ENCODE peak calls at places on chromosomes 12 and 14, in four cellular contexts. Y, E, K and X are unnamed samples. For H3K4me1, the result is how much of the 10 kb centered on the place peaks cover.

GRCh38 chr12:79012616-79013015 is 148.0 kb downstream of the SYT1 start:
- DNase-seq in Y (no peak), E (no peak), K (no peak), X (no peak)

GRCh38 chr12:162467-163307 is 51.3 kb downstream of the SLC6A12 start:
- DNase-seq in Y (no peak), E (no peak), K (no peak), X (no peak)

GRCh38 chr14:20387577-20387976 is 25.7 kb downstream of the TEP1 start:
- DNase-seq in Y (no peak), E (no peak), K (no peak), X (no peak)

GRCh38 chr12:88334271-88334670 is 192.2 kb downstream of the TMTC3 start:
- DNase-seq in Y (no peak), E (no peak), K (peak), X (no peak)

GRCh38 chr14:34052658-34053014 is 101.8 kb upstream of the EGLN3 start:
- DNase-seq in Y (no peak), E (no peak), K (peak), X (no peak)

GRCh38 chr12:52837341-52837741 is 3.2 kb upstream of the KRT79 start:
- DNase-seq in Y (no peak), E (no peak), K (peak), X (peak)

GRCh38 chr12:25054783-25055144 is 105.9 kb upstream of the BCAT1 start:
- DNase-seq in Y (peak), E (no peak), K (peak), X (no peak)

GRCh38 chr14:92525318-92526095 is 11.9 kb downstream of the RIN3 start:
- DNase-seq in Y (no peak), E (no peak), K (no peak), X (peak)

GRCh38 chr14:74843653-74844052 is 32.3 kb downstream of the PROX2 start:
- DNase-seq in Y (no peak), E (no peak), K (no peak), X (no peak)

GRCh38 chr12:4270016-4270669 is 3.4 kb upstream of the CCND2 start:
- DNase-seq in Y (peak), E (no peak), K (no peak), X (no peak)

GRCh38 chr12:106276032-106276728 is 26.4 kb upstream of the TCP11L2 start:
- DNase-seq in Y (no peak), E (no peak), K (no peak), X (no peak)

GRCh38 chr12:99386907-99387306 is 260.6 kb upstream of the GARIN6 start:
- DNase-seq in Y (no peak), E (peak), K (peak), X (no peak)

GRCh38 chr14:106738075-106738474 is 1211.7 kb downstream of the TMEM121 start:
- DNase-seq in Y (no peak), E (no peak), K (no peak), X (no peak)

GRCh38 chr12:93080994-93081809 is 152.1 kb upstream of the EEA1 start:
- DNase-seq in Y (no peak), E (peak), K (peak), X (peak)

GRCh38 chr14:68820119-68820518 is 27.3 kb upstream of the ZFP36L1 start:
- DNase-seq in Y (no peak), E (no peak), K (no peak), X (no peak)
- H3K4me1 ChIP-seq in Y (half or more), E (under half), K (under half), X (under half)

GRCh38 chr12:120546050-120546386 is 11.9 kb downstream of the RNF10 start:
- DNase-seq in Y (no peak), E (no peak), K (no peak), X (no peak)
- H3K4me1 ChIP-seq in Y (under half), E (under half), K (under half), X (under half)

GRCh38 chr12:108663324-108664015 is 29.8 kb upstream of the SELPLG start:
- DNase-seq in Y (no peak), E (no peak), K (no peak), X (no peak)
- H3K4me1 ChIP-seq in Y (under half), E (under half), K (under half), X (under half)

GRCh38 chr14:60589442-60589841 is 59.8 kb downstream of the SIX1 start:
- DNase-seq in Y (no peak), E (no peak), K (no peak), X (no peak)
- H3K4me1 ChIP-seq in Y (under half), E (under half), K (under half), X (under half)

GRCh38 chr12:2283910-2284309 is 231.1 kb downstream of the CACNA1C start:
- DNase-seq in Y (no peak), E (no peak), K (no peak), X (no peak)

GRCh38 chr12:2284321-2284813 is 231.6 kb downstream of the CACNA1C start:
- DNase-seq in Y (no peak), E (no peak), K (no peak), X (no peak)

GRCh38 chr12:2282321-2282720 is 229.5 kb downstream of the CACNA1C start:
- DNase-seq in Y (no peak), E (no peak), K (no peak), X (no peak)

GRCh38 chr12:2284857-2285256 is 232.1 kb downstream of the CACNA1C start:
- DNase-seq in Y (no peak), E (peak), K (peak), X (peak)

GRCh38 chr12:2283480-2283879 is 230.7 kb downstream of the CACNA1C start:
- DNase-seq in Y (no peak), E (no peak), K (no peak), X (peak)
- H3K4me1 ChIP-seq in Y (under half), E (under half), K (under half), X (half or more)

GRCh38 chr14:100281286-100282082 is 24.8 kb downstream of the SLC25A29 start:
- DNase-seq in Y (no peak), E (no peak), K (peak), X (peak)

GRCh38 chr14:100279563-100279962 is 26.7 kb downstream of the SLC25A29 start:
- DNase-seq in Y (no peak), E (no peak), K (no peak), X (no peak)

GRCh38 chr14:100283984-100284881 is 22.0 kb downstream of the SLC25A29 start:
- DNase-seq in Y (no peak), E (no peak), K (no peak), X (peak)

GRCh38 chr14:100282766-100283419 is 23.4 kb downstream of the SLC25A29 start:
- DNase-seq in Y (no peak), E (no peak), K (peak), X (peak)

GRCh38 chr14:100282083-100282350 is 24.2 kb downstream of the SLC25A29 start:
- DNase-seq in Y (no peak), E (no peak), K (no peak), X (no peak)
- H3K4me1 ChIP-seq in Y (under half), E (under half), K (half or more), X (under half)

DNA sequence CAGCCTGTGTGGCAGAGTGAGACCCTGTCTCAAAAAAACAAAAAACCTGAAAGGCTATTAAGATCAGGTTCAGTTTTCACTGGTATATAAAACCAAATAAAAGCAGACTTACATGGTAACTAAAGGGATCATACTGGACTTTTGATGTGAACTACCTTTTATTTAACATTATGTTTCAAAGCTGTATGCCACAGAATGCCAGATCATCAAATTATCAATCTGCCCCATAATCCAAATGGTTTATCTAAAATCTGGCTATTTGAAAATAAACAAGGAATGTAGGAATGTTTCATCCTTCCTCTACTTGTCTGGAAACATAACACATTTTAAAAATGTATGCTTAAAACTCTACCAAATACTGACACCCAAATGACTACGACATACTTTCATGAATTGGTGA is 14.2 kb downstream of the NID2 start:
- DNase-seq in Y (no peak), E (no peak), K (no peak), X (no peak)
- H3K4me1 ChIP-seq in Y (under half), E (under half), K (under half), X (half or more)